ENCODE peak calls at places on chromosome X, in six cellular contexts. M is T follicular helper cell; N is stimulated activated CD8-positive, alpha-beta memory T cell treated with anti-CD3 and anti-CD28 coated beads, Interleukin-2, amount 100 ng/mL, for 48 hours; U is M059J; Y is T-helper 1 cell; A is CD8-positive, alpha-beta T cell. I is an unnamed sample.

GRCh38 chrX:72346306-72346949 is 40.7 kb upstream of the CITED1 start:
- DNase-seq in M (no peak), N (no peak), U (no peak), Y (no peak), A (no peak), I (no peak)

GRCh38 chrX:124028177-124028576 is 66.7 kb downstream of the STAG2 start:
- DNase-seq in M (no peak), N (no peak), U (peak), Y (no peak), A (no peak), I (no peak)

GRCh38 chrX:128759177-128759576 is 707.0 kb upstream of the ACTRT1 start:
- DNase-seq in M (no peak), N (no peak), U (no peak), Y (no peak), A (no peak), I (no peak)

GRCh38 chrX:68599256-68600152 is 48.0 kb upstream of the STARD8 start:
- DNase-seq in M (no peak), N (no peak), U (peak), Y (no peak), A (no peak), I (no peak)

GRCh38 chrX:16130707-16131106 is 7.3 kb downstream of the GRPR start:
- DNase-seq in M (no peak), N (no peak), U (no peak), Y (no peak), A (no peak), I (no peak)

GRCh38 chrX:70455366-70456202 is 10.9 kb downstream of the DLG3 start:
- DNase-seq in M (no peak), N (no peak), U (no peak), Y (peak), A (no peak), I (no peak)

GRCh38 chrX:34629572-34629971 is 27.5 kb downstream of the TMEM47 start:
- DNase-seq in M (no peak), N (no peak), U (peak), Y (no peak), A (no peak), I (no peak)

GRCh38 chrX:45711231-45711630 is 510.6 kb upstream of the DIPK2B start:
- DNase-seq in M (no peak), N (no peak), U (peak), Y (no peak), A (no peak), I (no peak)

GRCh38 chrX:18973527-18974192 is 10.3 kb downstream of the PHKA2 start:
- DNase-seq in M (no peak), N (no peak), U (peak), Y (no peak), A (no peak), I (no peak)

GRCh38 chrX:63746278-63746677 is 38.7 kb downstream of the ARHGEF9 start:
- DNase-seq in M (no peak), N (no peak), U (no peak), Y (peak), A (peak), I (no peak)

GRCh38 chrX:77440310-77440709 is 6.9 kb upstream of the FGF16 start:
- DNase-seq in M (no peak), N (no peak), U (peak), Y (no peak), A (no peak), I (no peak)

GRCh38 chrX:40542972-40543371 is 37.8 kb upstream of the ATP6AP2 start:
- DNase-seq in M (no peak), N (no peak), U (no peak), Y (no peak), A (no peak), I (no peak)

GRCh38 chrX:153381684-153382532 is 19.2 kb downstream of the PNMA6E start:
- DNase-seq in M (no peak), N (no peak), U (peak), Y (peak), A (no peak), I (no peak)

GRCh38 chrX:13029831-13030771 is 14.3 kb downstream of the FAM9C start:
- DNase-seq in M (no peak), N (no peak), U (peak), Y (no peak), A (peak), I (no peak)

GRCh38 chrX:17052210-17052609 is 105.8 kb downstream of the REPS2 start:
- DNase-seq in M (no peak), N (no peak), U (no peak), Y (no peak), A (no peak), I (no peak)

GRCh38 chrX:134530845-134531244 is 70.9 kb downstream of the HPRT1 start:
- DNase-seq in M (no peak), N (no peak), U (no peak), Y (no peak), A (no peak), I (no peak)

GRCh38 chrX:120560405-120560841 is 339 bp downstream of the CUL4B start:
- DNase-seq in M (peak), N (no peak), U (no peak), Y (peak), A (peak), I (peak)

GRCh38 chrX:111168314-111168713 is 72.3 kb downstream of the PAK3 start:
- DNase-seq in M (no peak), N (no peak), U (peak), Y (peak), A (no peak), I (no peak)

GRCh38 chrX:18674417-18674787 is 2.5 kb upstream of the RS1 start:
- DNase-seq in M (no peak), N (no peak), U (no peak), Y (no peak), A (peak), I (peak)

GRCh38 chrX:119672252-119672825 is 20.6 kb downstream of the SEPTIN6 start:
- DNase-seq in M (no peak), N (no peak), U (no peak), Y (no peak), A (no peak), I (no peak)

GRCh38 chrX:20218809-20219505 is 47.8 kb downstream of the RPS6KA3 start:
- DNase-seq in M (no peak), N (no peak), U (no peak), Y (no peak), A (no peak), I (no peak)

GRCh38 chrX:22272613-22273012 is at the start of gene CBLL2:
- DNase-seq in M (no peak), N (no peak), U (no peak), Y (no peak), A (no peak), I (no peak)

I was measured in effector CD4-positive, alpha-beta T cell.